ENCODE peak calls at places on chromosomes 3 and 15, in eight cellular contexts. One of them, this sample, is unnamed.
A peak's percentile ranks its signal among the peaks of the same experiment; 100 is the strongest.

GRCh38 chr3:53773586-53774368 is 72.4 kb downstream of the CHDH start:
- DNase-seq in SK-N-SH: peak; percentile 60
- DNase-seq in keratinocyte: no peak
- DNase-seq in astrocyte: peak; percentile 73
- DNase-seq in hepatocyte: peak; percentile 65
- DNase-seq in H9: no peak
- DNase-seq in neuronal stem cell: no peak
- DNase-seq in trophoblast cell: peak; percentile 72
- DNase-seq in this sample: no peak

GRCh38 chr3:67674055-67674454 is 19.6 kb upstream of the SUCLG2 start:
- DNase-seq in keratinocyte: no peak
- DNase-seq in trophoblast cell: no peak
- DNase-seq in SK-N-SH: no peak
- DNase-seq in neuronal stem cell: no peak
- DNase-seq in astrocyte: no peak
- DNase-seq in hepatocyte: no peak
- DNase-seq in H9: no peak
- DNase-seq in this sample: no peak

GRCh38 chr3:170778240-170779217 is 91.5 kb downstream of the RPL22L1 start:
- DNase-seq in H9: no peak
- DNase-seq in SK-N-SH: no peak
- DNase-seq in hepatocyte: no peak
- DNase-seq in astrocyte: no peak
- DNase-seq in neuronal stem cell: no peak
- DNase-seq in trophoblast cell: no peak
- DNase-seq in keratinocyte: no peak
- DNase-seq in this sample: no peak

GRCh38 chr3:25429960-25430941 is 2.2 kb downstream of the RARB start:
- DNase-seq in H9: no peak
- DNase-seq in hepatocyte: no peak
- DNase-seq in SK-N-SH: no peak
- DNase-seq in astrocyte: peak; percentile 64
- DNase-seq in keratinocyte: no peak
- DNase-seq in trophoblast cell: no peak
- DNase-seq in neuronal stem cell: no peak
- DNase-seq in this sample: no peak

GRCh38 chr3:55329849-55330248 is 157.3 kb downstream of the WNT5A start:
- DNase-seq in SK-N-SH: no peak
- DNase-seq in trophoblast cell: peak; percentile 55
- DNase-seq in hepatocyte: peak; percentile 26
- DNase-seq in astrocyte: peak; percentile 97
- DNase-seq in neuronal stem cell: no peak
- DNase-seq in keratinocyte: no peak
- DNase-seq in H9: no peak
- DNase-seq in this sample: no peak

GRCh38 chr15:99181544-99181943 is 67.8 kb downstream of the TTC23 start:
- DNase-seq in SK-N-SH: no peak
- DNase-seq in astrocyte: no peak
- DNase-seq in H9: no peak
- DNase-seq in hepatocyte: no peak
- DNase-seq in trophoblast cell: no peak
- DNase-seq in keratinocyte: no peak
- DNase-seq in neuronal stem cell: no peak
- DNase-seq in this sample: no peak

GRCh38 chr3:138043266-138044029 is 33.5 kb downstream of the CLDN18 start:
- DNase-seq in hepatocyte: no peak
- DNase-seq in neuronal stem cell: no peak
- DNase-seq in astrocyte: peak; percentile 88
- DNase-seq in SK-N-SH: no peak
- DNase-seq in H9: no peak
- DNase-seq in trophoblast cell: peak; percentile 25
- DNase-seq in keratinocyte: no peak
- DNase-seq in this sample: no peak

GRCh38 chr3:15889936-15890335 is 92.2 kb upstream of the ANKRD28 start:
- DNase-seq in neuronal stem cell: no peak
- DNase-seq in trophoblast cell: no peak
- DNase-seq in H9: no peak
- DNase-seq in hepatocyte: no peak
- DNase-seq in SK-N-SH: no peak
- DNase-seq in astrocyte: no peak
- DNase-seq in keratinocyte: no peak
- DNase-seq in this sample: no peak

GRCh38 chr15:89401636-89402252 is 67.1 kb upstream of the POLG start:
- DNase-seq in hepatocyte: no peak
- DNase-seq in astrocyte: peak; percentile 41
- DNase-seq in neuronal stem cell: no peak
- DNase-seq in keratinocyte: no peak
- DNase-seq in trophoblast cell: no peak
- DNase-seq in H9: no peak
- DNase-seq in SK-N-SH: no peak
- DNase-seq in this sample: no peak

GRCh38 chr3:99686955-99687612 is 48.7 kb downstream of the COL8A1 start:
- DNase-seq in H9: peak; percentile 61
- DNase-seq in neuronal stem cell: peak; percentile 57
- DNase-seq in hepatocyte: peak; percentile 73
- DNase-seq in astrocyte: no peak
- DNase-seq in trophoblast cell: peak; percentile 58
- DNase-seq in SK-N-SH: peak; percentile 32
- DNase-seq in keratinocyte: no peak
- DNase-seq in this sample: peak; percentile 51
- H3K4me2 ChIP-seq in H9: no peak overlapping the region
- H3K4me2 ChIP-seq in neuronal stem cell: no peak overlapping the region
- H3K4me2 ChIP-seq in hepatocyte: no peak overlapping the region
- H3K4me2 ChIP-seq in astrocyte: no peak overlapping the region
- H3K4me2 ChIP-seq in trophoblast cell: no peak overlapping the region
- H3K4me2 ChIP-seq in SK-N-SH: no peak overlapping the region
- H3K4me2 ChIP-seq in keratinocyte: no peak overlapping the region
- H3K4me2 ChIP-seq in this sample: no peak overlapping the region

GRCh38 chr15:75840659-75841058 is 2.6 kb upstream of the UBE2Q2 start:
- DNase-seq in trophoblast cell: no peak
- DNase-seq in neuronal stem cell: no peak
- DNase-seq in SK-N-SH: peak; percentile 20
- DNase-seq in keratinocyte: no peak
- DNase-seq in astrocyte: peak; percentile 63
- DNase-seq in H9: no peak
- DNase-seq in hepatocyte: peak; percentile 75
- DNase-seq in this sample: no peak
- H3K4me2 ChIP-seq in trophoblast cell: no peak overlapping the region
- H3K4me2 ChIP-seq in neuronal stem cell: no peak overlapping the region
- H3K4me2 ChIP-seq in SK-N-SH: peak overlapping the region; percentile 14
- H3K4me2 ChIP-seq in keratinocyte: no peak overlapping the region
- H3K4me2 ChIP-seq in astrocyte: no peak overlapping the region
- H3K4me2 ChIP-seq in H9: no peak overlapping the region
- H3K4me2 ChIP-seq in hepatocyte: no peak overlapping the region
- H3K4me2 ChIP-seq in this sample: no peak overlapping the region

DNA sequence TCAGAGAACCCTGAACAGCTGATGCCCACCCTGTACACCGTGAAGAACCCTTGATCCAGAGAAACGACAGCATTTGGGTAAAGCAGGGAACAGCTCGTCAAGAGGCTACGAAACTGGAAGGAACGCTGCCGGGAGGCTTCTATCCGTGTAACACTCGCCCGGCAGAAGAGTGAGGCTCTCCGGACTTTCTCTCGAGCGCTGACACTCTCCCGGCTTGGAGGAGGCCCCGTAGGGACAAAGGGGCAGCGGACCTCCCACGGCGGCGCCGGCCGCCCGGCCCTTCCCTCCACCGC is 1.7 kb downstream of the HYAL2 start:
- DNase-seq in trophoblast cell: no peak
- DNase-seq in keratinocyte: no peak
- DNase-seq in astrocyte: no peak
- DNase-seq in neuronal stem cell: no peak
- DNase-seq in hepatocyte: no peak
- DNase-seq in SK-N-SH: no peak
- DNase-seq in H9: no peak
- DNase-seq in this sample: no peak
- H3K4me2 ChIP-seq in trophoblast cell: peak overlapping the region; percentile 75
- H3K4me2 ChIP-seq in keratinocyte: peak overlapping the region; percentile 99
- H3K4me2 ChIP-seq in astrocyte: peak overlapping the region; percentile 93
- H3K4me2 ChIP-seq in neuronal stem cell: peak overlapping the region; percentile 95
- H3K4me2 ChIP-seq in hepatocyte: peak overlapping the region; percentile 97
- H3K4me2 ChIP-seq in SK-N-SH: peak overlapping the region; percentile 80
- H3K4me2 ChIP-seq in H9: peak overlapping the region; percentile 83
- H3K4me2 ChIP-seq in this sample: peak overlapping the region; percentile 92

DNA sequence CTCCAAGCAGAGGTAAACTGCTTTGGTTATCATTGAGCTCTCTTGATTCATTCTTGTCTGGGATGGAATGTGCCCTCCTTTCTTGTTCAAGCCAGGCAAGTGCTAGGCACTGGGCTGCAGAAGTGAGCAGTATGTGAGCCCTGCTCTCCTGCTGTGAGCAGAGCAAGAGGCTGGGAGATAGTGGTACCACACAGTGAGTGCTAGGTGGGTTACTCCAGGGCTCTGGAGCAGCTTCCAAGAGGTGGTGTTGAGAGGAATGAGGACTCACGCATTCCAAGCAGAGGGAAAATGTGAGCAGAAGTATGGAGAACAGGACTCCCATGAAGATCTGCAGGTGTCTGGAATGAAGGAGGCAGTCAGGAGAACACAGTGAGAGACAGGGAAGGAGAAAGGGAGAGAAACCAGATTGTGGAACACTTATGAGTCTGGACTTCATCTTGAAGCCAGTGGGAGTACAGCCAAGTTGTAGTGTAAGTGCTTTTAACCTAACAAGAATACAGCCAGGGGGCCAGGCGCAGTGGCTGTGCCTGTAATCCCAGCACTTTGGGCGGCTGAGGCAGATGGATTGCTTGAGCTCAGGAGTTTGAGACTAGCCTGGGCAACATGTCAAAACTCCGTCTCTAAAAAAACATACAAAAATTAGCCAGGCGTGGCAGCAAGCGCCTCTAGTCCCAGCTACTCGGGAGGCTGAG is 199.9 kb upstream of the CTDSPL start:
- DNase-seq in astrocyte: no peak
- DNase-seq in hepatocyte: no peak
- DNase-seq in keratinocyte: no peak
- DNase-seq in SK-N-SH: no peak
- DNase-seq in neuronal stem cell: no peak
- DNase-seq in trophoblast cell: no peak
- DNase-seq in H9: no peak
- DNase-seq in this sample: no peak
- H3K4me2 ChIP-seq in astrocyte: no peak overlapping the region
- H3K4me2 ChIP-seq in hepatocyte: no peak overlapping the region
- H3K4me2 ChIP-seq in keratinocyte: no peak overlapping the region
- H3K4me2 ChIP-seq in SK-N-SH: no peak overlapping the region
- H3K4me2 ChIP-seq in neuronal stem cell: no peak overlapping the region
- H3K4me2 ChIP-seq in trophoblast cell: no peak overlapping the region
- H3K4me2 ChIP-seq in H9: no peak overlapping the region
- H3K4me2 ChIP-seq in this sample: no peak overlapping the region

GRCh38 chr3:125129512-125129962 is 73.7 kb upstream of the HEG1 start:
- DNase-seq in trophoblast cell: peak; percentile 66
- DNase-seq in hepatocyte: peak; percentile 90
- DNase-seq in keratinocyte: peak; percentile 44
- DNase-seq in neuronal stem cell: no peak
- DNase-seq in SK-N-SH: no peak
- DNase-seq in astrocyte: peak; percentile 99
- DNase-seq in H9: no peak
- DNase-seq in this sample: no peak
- H3K4me2 ChIP-seq in trophoblast cell: peak overlapping the region; percentile 11
- H3K4me2 ChIP-seq in hepatocyte: peak overlapping the region; percentile 58
- H3K4me2 ChIP-seq in keratinocyte: peak overlapping the region; percentile 44
- H3K4me2 ChIP-seq in neuronal stem cell: no peak overlapping the region
- H3K4me2 ChIP-seq in SK-N-SH: peak overlapping the region; percentile 74
- H3K4me2 ChIP-seq in astrocyte: peak overlapping the region; percentile 75
- H3K4me2 ChIP-seq in H9: no peak overlapping the region
- H3K4me2 ChIP-seq in this sample: peak overlapping the region; percentile 10